ENCODE peak calls at places on chromosomes 1 and 21, in four cellular contexts. One of them, this sample, is unnamed.

GRCh38 chr1:245825128-245825901 is 670.5 kb downstream of the KIF26B start:
- DNase-seq in transverse colon: no peak
- DNase-seq in H1: no peak
- DNase-seq in cardiac muscle cell: peak
- DNase-seq in this sample: no peak

GRCh38 chr1:150999051-150999674 is 7.5 kb downstream of the MINDY1 start:
- DNase-seq in transverse colon: no peak
- DNase-seq in H1: no peak
- DNase-seq in cardiac muscle cell: no peak
- DNase-seq in this sample: no peak

GRCh38 chr1:8815582-8816285 is 1.7 kb downstream of the RERE start:
- DNase-seq in transverse colon: no peak
- DNase-seq in H1: no peak
- DNase-seq in cardiac muscle cell: peak
- DNase-seq in this sample: no peak

GRCh38 chr1:212669102-212669501 is 30.5 kb downstream of the BATF3 start:
- DNase-seq in transverse colon: no peak
- DNase-seq in H1: peak
- DNase-seq in cardiac muscle cell: peak
- DNase-seq in this sample: no peak

GRCh38 chr1:72892461-72892860 is 610.1 kb upstream of the NEGR1 start:
- DNase-seq in transverse colon: no peak
- DNase-seq in H1: no peak
- DNase-seq in cardiac muscle cell: no peak
- DNase-seq in this sample: no peak

GRCh38 chr1:222877854-222878253 is 63.0 kb downstream of the DISP1 start:
- DNase-seq in transverse colon: no peak
- DNase-seq in H1: no peak
- DNase-seq in cardiac muscle cell: no peak
- DNase-seq in this sample: no peak

GRCh38 chr1:150476754-150477153 is 10.5 kb upstream of the TARS2 start:
- DNase-seq in transverse colon: no peak
- DNase-seq in H1: no peak
- DNase-seq in cardiac muscle cell: peak
- DNase-seq in this sample: no peak

GRCh38 chr1:4602536-4603316 is 51.7 kb upstream of the AJAP1 start:
- DNase-seq in transverse colon: no peak
- DNase-seq in H1: no peak
- DNase-seq in cardiac muscle cell: no peak
- DNase-seq in this sample: no peak

GRCh38 chr1:246567258-246568235 is 1.3 kb downstream of the CNST start:
- DNase-seq in transverse colon: no peak
- DNase-seq in H1: no peak
- DNase-seq in cardiac muscle cell: peak
- DNase-seq in this sample: no peak

GRCh38 chr1:30518696-30519095 is 204.7 kb downstream of the MATN1 start:
- DNase-seq in transverse colon: no peak
- DNase-seq in H1: no peak
- DNase-seq in cardiac muscle cell: no peak
- DNase-seq in this sample: no peak

GRCh38 chr1:229430761-229431269 is 3.1 kb downstream of the ACTA1 start:
- DNase-seq in transverse colon: peak
- DNase-seq in H1: peak
- DNase-seq in cardiac muscle cell: peak
- DNase-seq in this sample: peak

GRCh38 chr1:117609471-117609911 is 3.6 kb downstream of the TENT5C start:
- DNase-seq in transverse colon: peak
- DNase-seq in H1: no peak
- DNase-seq in cardiac muscle cell: no peak
- DNase-seq in this sample: no peak

GRCh38 chr1:117572546-117572945 is 33.3 kb upstream of the TENT5C start:
- DNase-seq in transverse colon: peak
- DNase-seq in H1: no peak
- DNase-seq in cardiac muscle cell: no peak
- DNase-seq in this sample: no peak

GRCh38 chr1:218741852-218742251 is 396.7 kb downstream of the TGFB2 start:
- DNase-seq in transverse colon: no peak
- DNase-seq in H1: no peak
- DNase-seq in cardiac muscle cell: no peak
- DNase-seq in this sample: no peak

GRCh38 chr1:20634594-20635084 is 1.4 kb downstream of the PINK1 start:
- DNase-seq in transverse colon: peak
- DNase-seq in H1: peak
- DNase-seq in cardiac muscle cell: peak
- DNase-seq in this sample: no peak

GRCh38 chr1:41350055-41350378 is 11.2 kb upstream of the FOXO6 start:
- DNase-seq in transverse colon: no peak
- DNase-seq in H1: no peak
- DNase-seq in cardiac muscle cell: no peak
- DNase-seq in this sample: no peak

GRCh38 chr1:165364432-165365133 is 8.1 kb upstream of the LMX1A start:
- DNase-seq in transverse colon: no peak
- DNase-seq in H1: no peak
- DNase-seq in cardiac muscle cell: no peak
- DNase-seq in this sample: no peak

GRCh38 chr1:224098007-224098406 is 15.9 kb upstream of the FBXO28 start:
- DNase-seq in transverse colon: no peak
- DNase-seq in H1: no peak
- DNase-seq in cardiac muscle cell: no peak
- DNase-seq in this sample: no peak

GRCh38 chr1:171784779-171785178 is 3.3 kb downstream of the METTL13 start:
- DNase-seq in transverse colon: no peak
- DNase-seq in H1: no peak
- DNase-seq in cardiac muscle cell: no peak
- DNase-seq in this sample: no peak

GRCh38 chr1:103266036-103266435 is 157.7 kb upstream of the COL11A1 start:
- DNase-seq in transverse colon: no peak
- DNase-seq in H1: no peak
- DNase-seq in cardiac muscle cell: no peak
- DNase-seq in this sample: no peak

GRCh38 chr1:242129103-242129502 is 130.2 kb upstream of the MAP1LC3C start:
- DNase-seq in transverse colon: no peak
- DNase-seq in H1: no peak
- DNase-seq in cardiac muscle cell: peak
- DNase-seq in this sample: peak

GRCh38 chr21:26832513-26832912 is 12.7 kb downstream of the ADAMTS1 start:
- DNase-seq in transverse colon: no peak
- DNase-seq in H1: no peak
- DNase-seq in cardiac muscle cell: no peak
- DNase-seq in this sample: no peak

GRCh38 chr1:18972531-18972930 is 16.1 kb upstream of the IFFO2 start:
- DNase-seq in transverse colon: no peak
- DNase-seq in H1: no peak
- DNase-seq in cardiac muscle cell: no peak
- DNase-seq in this sample: no peak

GRCh38 chr1:56045477-56045876 is 533.9 kb downstream of the PLPP3 start:
- DNase-seq in transverse colon: no peak
- DNase-seq in H1: no peak
- DNase-seq in cardiac muscle cell: peak
- DNase-seq in this sample: no peak

GRCh38 chr1:68301538-68301937 is 69.2 kb upstream of the WLS start:
- DNase-seq in transverse colon: no peak
- DNase-seq in H1: no peak
- DNase-seq in cardiac muscle cell: no peak
- DNase-seq in this sample: no peak

GRCh38 chr1:9349331-9349851 is 56.7 kb downstream of the SPSB1 start:
- DNase-seq in transverse colon: no peak
- DNase-seq in H1: no peak
- DNase-seq in cardiac muscle cell: no peak
- DNase-seq in this sample: no peak

GRCh38 chr1:110309768-110310167 is 29.4 kb upstream of the RBM15 start:
- DNase-seq in transverse colon: no peak
- DNase-seq in H1: no peak
- DNase-seq in cardiac muscle cell: no peak
- DNase-seq in this sample: no peak

GRCh38 chr21:29299906-29300546 is 1.3 kb downstream of the BACH1 start:
- DNase-seq in transverse colon: peak
- DNase-seq in H1: no peak
- DNase-seq in cardiac muscle cell: peak
- DNase-seq in this sample: no peak

GRCh38 chr1:38672692-38673091 is 186.9 kb downstream of the RRAGC start:
- DNase-seq in transverse colon: no peak
- DNase-seq in H1: peak
- DNase-seq in cardiac muscle cell: no peak
- DNase-seq in this sample: no peak

GRCh38 chr1:167219194-167219593 is 1.5 kb upstream of the POU2F1 start:
- DNase-seq in transverse colon: no peak
- DNase-seq in H1: no peak
- DNase-seq in cardiac muscle cell: no peak
- DNase-seq in this sample: no peak

GRCh38 chr1:192342842-192343241 is 26.1 kb downstream of the RGS21 start:
- DNase-seq in transverse colon: no peak
- DNase-seq in H1: no peak
- DNase-seq in cardiac muscle cell: no peak
- DNase-seq in this sample: no peak

GRCh38 chr1:223364685-223365382 is 858 bp upstream of the SUSD4 start:
- DNase-seq in transverse colon: no peak
- DNase-seq in H1: peak
- DNase-seq in cardiac muscle cell: peak
- DNase-seq in this sample: no peak

GRCh38 chr1:218717611-218718010 is 372.5 kb downstream of the TGFB2 start:
- DNase-seq in transverse colon: no peak
- DNase-seq in H1: no peak
- DNase-seq in cardiac muscle cell: no peak
- DNase-seq in this sample: no peak

GRCh38 chr1:208079161-208079560 is 165.0 kb downstream of the PLXNA2 start:
- DNase-seq in transverse colon: no peak
- DNase-seq in H1: no peak
- DNase-seq in cardiac muscle cell: no peak
- DNase-seq in this sample: no peak

GRCh38 chr1:52288286-52288685 is 77.7 kb downstream of the CC2D1B start:
- DNase-seq in transverse colon: no peak
- DNase-seq in H1: no peak
- DNase-seq in cardiac muscle cell: no peak
- DNase-seq in this sample: no peak

GRCh38 chr1:14924455-14925325 is 228.9 kb upstream of the TMEM51 start:
- DNase-seq in transverse colon: peak
- DNase-seq in H1: no peak
- DNase-seq in cardiac muscle cell: peak
- DNase-seq in this sample: no peak

GRCh38 chr1:42748021-42748420 is 8.0 kb upstream of the CLDN19 start:
- DNase-seq in transverse colon: no peak
- DNase-seq in H1: no peak
- DNase-seq in cardiac muscle cell: no peak
- DNase-seq in this sample: no peak
- H3K27ac ChIP-seq in transverse colon: no peak
- H3K27ac ChIP-seq in H1: no peak
- H3K27ac ChIP-seq in cardiac muscle cell: peak
- H3K27ac ChIP-seq in this sample: no peak

GRCh38 chr1:231799363-231799986 is 172.9 kb downstream of the DISC1 start:
- DNase-seq in transverse colon: no peak
- DNase-seq in H1: no peak
- DNase-seq in cardiac muscle cell: no peak
- DNase-seq in this sample: no peak
- H3K27ac ChIP-seq in transverse colon: no peak
- H3K27ac ChIP-seq in H1: no peak
- H3K27ac ChIP-seq in cardiac muscle cell: peak
- H3K27ac ChIP-seq in this sample: no peak

GRCh38 chr1:198619375-198620140 is 19.3 kb upstream of the PTPRC start:
- DNase-seq in transverse colon: no peak
- DNase-seq in H1: no peak
- DNase-seq in cardiac muscle cell: no peak
- DNase-seq in this sample: no peak
- H3K27ac ChIP-seq in transverse colon: peak
- H3K27ac ChIP-seq in H1: no peak
- H3K27ac ChIP-seq in cardiac muscle cell: no peak
- H3K27ac ChIP-seq in this sample: no peak

GRCh38 chr1:101288491-101288944 is 51.7 kb downstream of the S1PR1 start:
- DNase-seq in transverse colon: peak
- DNase-seq in H1: no peak
- DNase-seq in cardiac muscle cell: peak
- DNase-seq in this sample: peak

GRCh38 chr1:101290119-101290921 is 53.5 kb downstream of the S1PR1 start:
- DNase-seq in transverse colon: no peak
- DNase-seq in H1: no peak
- DNase-seq in cardiac muscle cell: no peak
- DNase-seq in this sample: no peak

GRCh38 chr1:101293461-101294045 is 56.7 kb downstream of the S1PR1 start:
- DNase-seq in transverse colon: no peak
- DNase-seq in H1: no peak
- DNase-seq in cardiac muscle cell: no peak
- DNase-seq in this sample: no peak

GRCh38 chr1:101291562-101292035 is 54.8 kb downstream of the S1PR1 start:
- DNase-seq in transverse colon: no peak
- DNase-seq in H1: no peak
- DNase-seq in cardiac muscle cell: peak
- DNase-seq in this sample: no peak

GRCh38 chr1:101290922-101291561 is 54.2 kb downstream of the S1PR1 start:
- DNase-seq in transverse colon: no peak
- DNase-seq in H1: no peak
- DNase-seq in cardiac muscle cell: no peak
- DNase-seq in this sample: no peak
- H3K27ac ChIP-seq in transverse colon: no peak
- H3K27ac ChIP-seq in H1: no peak
- H3K27ac ChIP-seq in cardiac muscle cell: no peak
- H3K27ac ChIP-seq in this sample: no peak

GRCh38 chr1:113391643-113392271 is 1.4 kb downstream of the MAGI3 start:
- DNase-seq in transverse colon: peak
- DNase-seq in H1: no peak
- DNase-seq in cardiac muscle cell: peak
- DNase-seq in this sample: no peak
- H3K27ac ChIP-seq in transverse colon: peak
- H3K27ac ChIP-seq in H1: no peak
- H3K27ac ChIP-seq in cardiac muscle cell: no peak
- H3K27ac ChIP-seq in this sample: no peak

DNA sequence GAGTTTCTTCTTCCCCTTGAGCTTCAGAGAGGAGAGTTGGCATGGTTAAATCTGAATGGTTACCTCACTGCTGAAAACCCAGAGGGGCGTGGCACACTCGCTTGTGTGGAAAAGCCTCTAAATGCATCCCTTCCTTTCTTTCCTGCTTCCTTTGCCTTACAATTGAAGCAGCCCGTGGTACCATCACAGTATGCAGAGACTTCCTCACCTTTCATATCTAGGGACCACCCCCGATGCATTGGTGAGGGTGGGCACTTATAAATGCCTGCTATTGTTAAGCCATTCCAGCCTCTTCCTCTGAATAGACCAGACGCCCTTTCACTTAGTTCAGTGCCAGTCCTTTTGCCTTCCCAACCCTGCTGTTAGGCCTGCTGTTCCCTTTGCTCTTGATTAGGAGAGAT is 21.9 kb upstream of the LAX1 start:
- DNase-seq in transverse colon: no peak
- DNase-seq in H1: peak
- DNase-seq in cardiac muscle cell: no peak
- DNase-seq in this sample: no peak
- H3K27ac ChIP-seq in transverse colon: peak
- H3K27ac ChIP-seq in H1: no peak
- H3K27ac ChIP-seq in cardiac muscle cell: no peak
- H3K27ac ChIP-seq in this sample: no peak

This sample was measured in iPS DF 6.9.